ENCODE peak calls at places on chromosomes 1 and 21, in seven cellular contexts. One of them, this sample, is unnamed.

GRCh38 chr1:58762806-58763205 is 21.0 kb downstream of the JUN start:
- DNase-seq in AG20443: peak
- DNase-seq in CD8-positive, alpha-beta memory T cell: no peak
- DNase-seq in substantia nigra: no peak
- DNase-seq in HT1080: peak
- DNase-seq in thoracic aorta: no peak
- DNase-seq in SK-MEL-5: no peak
- DNase-seq in this sample: no peak

GRCh38 chr1:155166373-155167165 is 6.5 kb downstream of the KRTCAP2 start:
- DNase-seq in AG20443: no peak
- DNase-seq in CD8-positive, alpha-beta memory T cell: no peak
- DNase-seq in SK-MEL-5: no peak
- DNase-seq in substantia nigra: no peak
- DNase-seq in HT1080: no peak
- DNase-seq in thoracic aorta: no peak
- DNase-seq in this sample: no peak

GRCh38 chr1:74323937-74324473 is 88.8 kb downstream of the TNNI3K start:
- DNase-seq in CD8-positive, alpha-beta memory T cell: no peak
- DNase-seq in HT1080: no peak
- DNase-seq in AG20443: no peak
- DNase-seq in substantia nigra: no peak
- DNase-seq in thoracic aorta: no peak
- DNase-seq in SK-MEL-5: no peak
- DNase-seq in this sample: no peak

GRCh38 chr1:180857947-180858768 is 54.5 kb upstream of the KIAA1614 start:
- DNase-seq in thoracic aorta: no peak
- DNase-seq in HT1080: no peak
- DNase-seq in AG20443: no peak
- DNase-seq in CD8-positive, alpha-beta memory T cell: no peak
- DNase-seq in substantia nigra: no peak
- DNase-seq in SK-MEL-5: no peak
- DNase-seq in this sample: no peak

GRCh38 chr1:27569088-27569459 is 34.9 kb downstream of the AHDC1 start:
- DNase-seq in thoracic aorta: no peak
- DNase-seq in HT1080: no peak
- DNase-seq in CD8-positive, alpha-beta memory T cell: no peak
- DNase-seq in SK-MEL-5: peak
- DNase-seq in substantia nigra: no peak
- DNase-seq in AG20443: no peak
- DNase-seq in this sample: no peak

GRCh38 chr1:81424056-81424455 is 376.7 kb upstream of the ADGRL2 start:
- DNase-seq in thoracic aorta: no peak
- DNase-seq in SK-MEL-5: no peak
- DNase-seq in CD8-positive, alpha-beta memory T cell: no peak
- DNase-seq in AG20443: peak
- DNase-seq in HT1080: peak
- DNase-seq in substantia nigra: no peak
- DNase-seq in this sample: no peak

GRCh38 chr1:180252638-180253536 is 22.8 kb downstream of the LHX4 start:
- DNase-seq in thoracic aorta: no peak
- DNase-seq in substantia nigra: no peak
- DNase-seq in SK-MEL-5: peak
- DNase-seq in HT1080: peak
- DNase-seq in CD8-positive, alpha-beta memory T cell: peak
- DNase-seq in AG20443: peak
- DNase-seq in this sample: peak

GRCh38 chr1:90201467-90202358 is 206.8 kb downstream of the ZNF326 start:
- DNase-seq in substantia nigra: no peak
- DNase-seq in AG20443: no peak
- DNase-seq in SK-MEL-5: no peak
- DNase-seq in HT1080: peak
- DNase-seq in thoracic aorta: no peak
- DNase-seq in CD8-positive, alpha-beta memory T cell: no peak
- DNase-seq in this sample: no peak

GRCh38 chr1:9798236-9799130 is 25.3 kb downstream of the CLSTN1 start:
- DNase-seq in HT1080: no peak
- DNase-seq in CD8-positive, alpha-beta memory T cell: no peak
- DNase-seq in substantia nigra: no peak
- DNase-seq in AG20443: peak
- DNase-seq in SK-MEL-5: peak
- DNase-seq in thoracic aorta: no peak
- DNase-seq in this sample: no peak

GRCh38 chr1:44616991-44617702 is 57.1 kb downstream of the TMEM53 start:
- DNase-seq in thoracic aorta: no peak
- DNase-seq in substantia nigra: no peak
- DNase-seq in AG20443: peak
- DNase-seq in CD8-positive, alpha-beta memory T cell: no peak
- DNase-seq in SK-MEL-5: no peak
- DNase-seq in HT1080: peak
- DNase-seq in this sample: no peak

GRCh38 chr1:81682490-81682889 is 118.2 kb upstream of the ADGRL2 start:
- DNase-seq in substantia nigra: no peak
- DNase-seq in SK-MEL-5: no peak
- DNase-seq in CD8-positive, alpha-beta memory T cell: no peak
- DNase-seq in HT1080: peak
- DNase-seq in AG20443: no peak
- DNase-seq in thoracic aorta: no peak
- DNase-seq in this sample: no peak

GRCh38 chr1:77197351-77197750 is 21.9 kb downstream of the PIGK start:
- DNase-seq in SK-MEL-5: no peak
- DNase-seq in CD8-positive, alpha-beta memory T cell: no peak
- DNase-seq in HT1080: no peak
- DNase-seq in AG20443: no peak
- DNase-seq in substantia nigra: no peak
- DNase-seq in thoracic aorta: no peak
- DNase-seq in this sample: no peak

GRCh38 chr1:10696977-10697376 is 99.5 kb downstream of the CASZ1 start:
- DNase-seq in SK-MEL-5: no peak
- DNase-seq in AG20443: no peak
- DNase-seq in HT1080: peak
- DNase-seq in CD8-positive, alpha-beta memory T cell: no peak
- DNase-seq in thoracic aorta: no peak
- DNase-seq in substantia nigra: no peak
- DNase-seq in this sample: no peak

GRCh38 chr1:11985851-11986250 is 5.6 kb downstream of the MFN2 start:
- DNase-seq in HT1080: no peak
- DNase-seq in substantia nigra: no peak
- DNase-seq in thoracic aorta: no peak
- DNase-seq in CD8-positive, alpha-beta memory T cell: no peak
- DNase-seq in SK-MEL-5: no peak
- DNase-seq in AG20443: peak
- DNase-seq in this sample: no peak

GRCh38 chr1:1059494-1060280 is 14.4 kb downstream of the RNF223 start:
- DNase-seq in CD8-positive, alpha-beta memory T cell: peak
- DNase-seq in thoracic aorta: peak
- DNase-seq in AG20443: peak
- DNase-seq in substantia nigra: peak
- DNase-seq in SK-MEL-5: peak
- DNase-seq in HT1080: peak
- DNase-seq in this sample: peak

GRCh38 chr1:233518344-233518743 is 95.6 kb upstream of the KCNK1 start:
- DNase-seq in substantia nigra: no peak
- DNase-seq in CD8-positive, alpha-beta memory T cell: no peak
- DNase-seq in thoracic aorta: no peak
- DNase-seq in AG20443: peak
- DNase-seq in SK-MEL-5: peak
- DNase-seq in HT1080: peak
- DNase-seq in this sample: no peak

GRCh38 chr1:21621051-21621450 is 48.1 kb downstream of the RAP1GAP start:
- DNase-seq in thoracic aorta: no peak
- DNase-seq in HT1080: no peak
- DNase-seq in substantia nigra: no peak
- DNase-seq in SK-MEL-5: no peak
- DNase-seq in AG20443: no peak
- DNase-seq in CD8-positive, alpha-beta memory T cell: no peak
- DNase-seq in this sample: no peak

GRCh38 chr1:119227446-119227845 is 87.0 kb upstream of the WARS2 start:
- DNase-seq in HT1080: no peak
- DNase-seq in SK-MEL-5: no peak
- DNase-seq in substantia nigra: no peak
- DNase-seq in AG20443: no peak
- DNase-seq in thoracic aorta: no peak
- DNase-seq in CD8-positive, alpha-beta memory T cell: no peak
- DNase-seq in this sample: no peak

GRCh38 chr21:45316871-45317400 is 29.2 kb upstream of the POFUT2 start:
- DNase-seq in thoracic aorta: no peak
- DNase-seq in SK-MEL-5: no peak
- DNase-seq in AG20443: no peak
- DNase-seq in HT1080: no peak
- DNase-seq in substantia nigra: no peak
- DNase-seq in CD8-positive, alpha-beta memory T cell: no peak
- DNase-seq in this sample: no peak

GRCh38 chr1:223665592-223666312 is at the start of gene CAPN8:
- DNase-seq in substantia nigra: no peak
- DNase-seq in thoracic aorta: no peak
- DNase-seq in SK-MEL-5: no peak
- DNase-seq in CD8-positive, alpha-beta memory T cell: no peak
- DNase-seq in HT1080: no peak
- DNase-seq in AG20443: peak
- DNase-seq in this sample: no peak

GRCh38 chr1:156624814-156625435 is 5.7 kb downstream of the HAPLN2 start:
- DNase-seq in HT1080: no peak
- DNase-seq in SK-MEL-5: no peak
- DNase-seq in thoracic aorta: no peak
- DNase-seq in CD8-positive, alpha-beta memory T cell: no peak
- DNase-seq in AG20443: no peak
- DNase-seq in substantia nigra: no peak
- DNase-seq in this sample: no peak

GRCh38 chr21:36918291-36918690 is 48.2 kb downstream of the HLCS start:
- DNase-seq in substantia nigra: no peak
- DNase-seq in HT1080: no peak
- DNase-seq in CD8-positive, alpha-beta memory T cell: no peak
- DNase-seq in thoracic aorta: no peak
- DNase-seq in AG20443: no peak
- DNase-seq in SK-MEL-5: no peak
- DNase-seq in this sample: no peak